ENCODE peak calls at places on chromosomes 12 and 14, in ten cellular contexts. W is psoas muscle; R is CD8-positive, alpha-beta T cell; B is GM23338; V is astrocyte; Y is prostate gland; M is IMR-90; U is bronchial epithelial cell; N is lung; I is spleen. X is an unnamed sample. For H3K36me3, the result is how much of the 10 kb centered on the place peaks cover.

GRCh38 chr12:105733579-105733978 is 403.1 kb downstream of the C12orf75 start:
- DNase-seq in W (no peak), R (no peak), B (no peak), V (no peak), Y (no peak), M (no peak), U (no peak), N (no peak), I (no peak), X (no peak)

GRCh38 chr12:31570880-31571279 is 20.1 kb downstream of the DENND5B start:
- DNase-seq in W (no peak), R (no peak), B (peak), V (no peak), Y (no peak), M (peak), U (no peak), N (no peak), I (no peak), X (no peak)

GRCh38 chr14:104694991-104695659 is 5.7 kb downstream of the INF2 start:
- DNase-seq in W (no peak), R (peak), B (no peak), V (peak), Y (no peak), M (no peak), U (no peak), N (no peak), I (no peak), X (no peak)

GRCh38 chr12:3489057-3489456 is 1.9 kb upstream of the PRMT8 start:
- DNase-seq in W (no peak), R (no peak), B (no peak), V (peak), Y (no peak), M (no peak), U (peak), N (no peak), I (no peak), X (no peak)

GRCh38 chr12:123078114-123078465 is 72.8 kb downstream of the PITPNM2 start:
- DNase-seq in W (no peak), R (no peak), B (no peak), V (no peak), Y (no peak), M (no peak), U (no peak), N (no peak), I (no peak), X (no peak)

GRCh38 chr14:79383031-79383430 is 828.3 kb downstream of the DIO2 start:
- DNase-seq in W (no peak), R (no peak), B (no peak), V (no peak), Y (no peak), M (no peak), U (no peak), N (no peak), I (no peak), X (no peak)

GRCh38 chr12:52649066-52649465 is 2.9 kb downstream of the KRT2 start:
- DNase-seq in W (no peak), R (no peak), B (no peak), V (no peak), Y (no peak), M (no peak), U (no peak), N (no peak), I (no peak), X (no peak)

GRCh38 chr12:75508159-75508558 is 3.2 kb downstream of the KRR1 start:
- DNase-seq in W (no peak), R (no peak), B (no peak), V (no peak), Y (no peak), M (no peak), U (no peak), N (no peak), I (no peak), X (no peak)

GRCh38 chr14:94115631-94116030 is 5.1 kb downstream of the IFI27 start:
- DNase-seq in W (no peak), R (no peak), B (no peak), V (no peak), Y (no peak), M (no peak), U (no peak), N (no peak), I (no peak), X (no peak)

GRCh38 chr12:99393763-99394162 is 253.8 kb upstream of the GARIN6 start:
- DNase-seq in W (no peak), R (no peak), B (no peak), V (no peak), Y (no peak), M (no peak), U (no peak), N (no peak), I (no peak), X (no peak)

GRCh38 chr12:102527256-102527720 is 46.9 kb upstream of the IGF1 start:
- DNase-seq in W (no peak), R (no peak), B (no peak), V (peak), Y (no peak), M (peak), U (peak), N (no peak), I (no peak), X (no peak)

GRCh38 chr14:60722836-60723217 is 1.3 kb downstream of the SIX4 start:
- DNase-seq in W (peak), R (no peak), B (peak), V (peak), Y (peak), M (peak), U (no peak), N (no peak), I (no peak), X (no peak)

GRCh38 chr14:51473808-51474207 is 177.9 kb upstream of the FRMD6 start:
- DNase-seq in W (no peak), R (no peak), B (no peak), V (peak), Y (no peak), M (peak), U (peak), N (no peak), I (no peak), X (peak)

GRCh38 chr14:76958975-76959710 is 69.4 kb downstream of the IRF2BPL start:
- DNase-seq in W (no peak), R (no peak), B (no peak), V (peak), Y (peak), M (peak), U (peak), N (no peak), I (no peak), X (peak)

GRCh38 chr14:58138065-58138718 is 13.8 kb downstream of the ARMH4 start:
- DNase-seq in W (no peak), R (no peak), B (no peak), V (no peak), Y (no peak), M (no peak), U (no peak), N (no peak), I (no peak), X (no peak)

GRCh38 chr12:78181544-78182162 is 351.0 kb downstream of the NAV3 start:
- DNase-seq in W (no peak), R (no peak), B (peak), V (no peak), Y (no peak), M (peak), U (peak), N (no peak), I (no peak), X (no peak)

GRCh38 chr14:104147346-104148125 is 9.1 kb downstream of the KIF26A start:
- DNase-seq in W (peak), R (peak), B (no peak), V (no peak), Y (no peak), M (no peak), U (no peak), N (no peak), I (peak), X (no peak)

GRCh38 chr12:3315201-3315661 is 175.8 kb upstream of the PRMT8 start:
- DNase-seq in W (peak), R (no peak), B (no peak), V (peak), Y (peak), M (peak), U (peak), N (peak), I (no peak), X (peak)

GRCh38 chr14:61188936-61189808 is 92.0 kb downstream of the TMEM30B start:
- DNase-seq in W (peak), R (no peak), B (peak), V (peak), Y (peak), M (peak), U (peak), N (peak), I (no peak), X (no peak)

GRCh38 chr12:40691913-40692616 is at the start of gene CNTN1:
- DNase-seq in W (peak), R (no peak), B (peak), V (peak), Y (peak), M (peak), U (peak), N (peak), I (peak), X (no peak)

GRCh38 chr14:32900602-32901001 is 38.1 kb upstream of the NPAS3 start:
- DNase-seq in W (no peak), R (no peak), B (no peak), V (no peak), Y (no peak), M (no peak), U (no peak), N (no peak), I (no peak), X (no peak)

GRCh38 chr12:581321-581720 is 81.9 kb downstream of the NINJ2 start:
- DNase-seq in W (no peak), R (no peak), B (no peak), V (no peak), Y (no peak), M (no peak), U (no peak), N (no peak), I (no peak), X (no peak)

GRCh38 chr12:114848661-114849060 is 164.7 kb upstream of the TBX3 start:
- DNase-seq in W (no peak), R (no peak), B (no peak), V (peak), Y (no peak), M (peak), U (no peak), N (no peak), I (no peak), X (peak)

GRCh38 chr12:84825149-84825548 is 87.5 kb downstream of the SLC6A15 start:
- DNase-seq in W (no peak), R (no peak), B (no peak), V (no peak), Y (no peak), M (no peak), U (no peak), N (no peak), I (no peak), X (no peak)

GRCh38 chr12:84128117-84128991 is 784.2 kb downstream of the SLC6A15 start:
- DNase-seq in W (no peak), R (no peak), B (peak), V (no peak), Y (no peak), M (no peak), U (no peak), N (no peak), I (no peak), X (no peak)

GRCh38 chr12:12272869-12273268 is 6.0 kb upstream of the LRP6 start:
- DNase-seq in W (no peak), R (no peak), B (peak), V (peak), Y (no peak), M (no peak), U (no peak), N (no peak), I (no peak), X (no peak)

GRCh38 chr12:59452259-59452658 is 143.6 kb upstream of the SLC16A7 start:
- DNase-seq in W (no peak), R (no peak), B (no peak), V (peak), Y (no peak), M (peak), U (peak), N (no peak), I (no peak), X (peak)

GRCh38 chr12:51951199-51951842 is at the start of gene ACVR1B:
- DNase-seq in W (peak), R (peak), B (peak), V (peak), Y (peak), M (peak), U (peak), N (peak), I (peak), X (no peak)

GRCh38 chr12:25817166-25817565 is 141.3 kb upstream of the RASSF8 start:
- DNase-seq in W (no peak), R (no peak), B (no peak), V (peak), Y (no peak), M (peak), U (no peak), N (no peak), I (no peak), X (no peak)

GRCh38 chr12:9364224-9365176 is 156.3 kb upstream of the PZP start:
- DNase-seq in W (no peak), R (no peak), B (peak), V (peak), Y (no peak), M (peak), U (peak), N (no peak), I (no peak), X (no peak)

GRCh38 chr14:43729149-43729548 is 777.9 kb downstream of the FSCB start:
- DNase-seq in W (no peak), R (no peak), B (no peak), V (no peak), Y (no peak), M (no peak), U (no peak), N (no peak), I (no peak), X (no peak)

GRCh38 chr14:22535126-22535525 is 53.9 kb downstream of the DAD1 start:
- DNase-seq in W (no peak), R (no peak), B (no peak), V (no peak), Y (no peak), M (no peak), U (no peak), N (no peak), I (no peak), X (no peak)

GRCh38 chr14:77478796-77479195 is 19.8 kb downstream of the ISM2 start:
- DNase-seq in W (no peak), R (no peak), B (no peak), V (no peak), Y (no peak), M (no peak), U (no peak), N (no peak), I (no peak), X (no peak)

GRCh38 chr14:90179357-90179756 is 77.0 kb upstream of the PSMC1 start:
- DNase-seq in W (no peak), R (no peak), B (no peak), V (no peak), Y (no peak), M (no peak), U (no peak), N (no peak), I (no peak), X (no peak)

GRCh38 chr12:120229583-120230325 is 28.8 kb upstream of the RPLP0 start:
- DNase-seq in W (peak), R (no peak), B (peak), V (no peak), Y (no peak), M (no peak), U (peak), N (no peak), I (no peak), X (no peak)

DNA sequence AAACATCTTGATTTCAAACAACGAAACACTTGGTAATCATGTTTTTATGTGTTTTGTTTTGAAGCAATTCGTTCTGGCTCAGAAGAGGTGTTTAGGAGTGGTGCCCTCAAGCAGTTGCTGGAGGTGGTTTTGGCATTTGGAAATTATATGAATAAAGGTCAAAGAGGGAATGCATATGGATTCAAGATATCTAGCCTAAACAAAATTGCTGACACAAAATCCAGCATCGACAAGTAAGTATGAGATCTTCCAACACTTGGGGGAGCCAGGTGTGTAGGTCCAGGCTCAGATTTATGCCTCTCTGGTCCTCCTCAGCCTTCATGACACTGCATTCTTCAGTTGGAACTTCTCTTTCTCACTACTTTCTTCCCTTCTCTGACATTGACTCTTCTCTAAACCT is 110.1 kb downstream of the GPR135 start:
- DNase-seq in W (no peak), R (no peak), B (no peak), V (no peak), Y (no peak), M (no peak), U (no peak), N (no peak), I (no peak), X (no peak)
- TF ChIP-seq CTCF in W (no peak), R (no peak), B (no peak), V (no peak), Y (no peak), M (no peak), U (no peak), N (no peak), I (no peak), X (no peak)

DNA sequence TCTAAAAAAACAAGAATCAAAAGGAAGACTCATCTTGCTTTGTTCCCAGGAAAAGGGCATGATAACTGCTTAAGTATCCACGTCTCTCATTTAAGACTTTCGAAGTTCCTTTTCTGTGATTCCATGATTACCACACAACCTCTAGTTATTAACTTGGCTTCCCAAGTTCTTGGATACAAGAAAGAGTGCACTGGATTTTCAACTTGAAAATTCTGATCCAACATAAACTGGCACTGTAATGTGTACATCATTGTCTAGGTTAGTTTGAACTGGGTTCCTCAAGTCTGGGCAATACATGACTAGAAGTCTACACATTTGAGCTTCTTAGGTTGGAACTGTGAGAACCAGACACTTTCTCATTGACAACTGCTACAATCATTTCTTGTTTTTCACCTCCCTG is 1.6 kb downstream of the KLHL28 start:
- DNase-seq in W (no peak), R (no peak), B (no peak), V (no peak), Y (no peak), M (no peak), U (no peak), N (no peak), I (no peak), X (no peak)
- H3K4me3 ChIP-seq in W (peak), R (no peak), B (peak), V (peak), Y (peak), M (peak), U (peak), N (no peak), I (no peak), X (peak)

DNA sequence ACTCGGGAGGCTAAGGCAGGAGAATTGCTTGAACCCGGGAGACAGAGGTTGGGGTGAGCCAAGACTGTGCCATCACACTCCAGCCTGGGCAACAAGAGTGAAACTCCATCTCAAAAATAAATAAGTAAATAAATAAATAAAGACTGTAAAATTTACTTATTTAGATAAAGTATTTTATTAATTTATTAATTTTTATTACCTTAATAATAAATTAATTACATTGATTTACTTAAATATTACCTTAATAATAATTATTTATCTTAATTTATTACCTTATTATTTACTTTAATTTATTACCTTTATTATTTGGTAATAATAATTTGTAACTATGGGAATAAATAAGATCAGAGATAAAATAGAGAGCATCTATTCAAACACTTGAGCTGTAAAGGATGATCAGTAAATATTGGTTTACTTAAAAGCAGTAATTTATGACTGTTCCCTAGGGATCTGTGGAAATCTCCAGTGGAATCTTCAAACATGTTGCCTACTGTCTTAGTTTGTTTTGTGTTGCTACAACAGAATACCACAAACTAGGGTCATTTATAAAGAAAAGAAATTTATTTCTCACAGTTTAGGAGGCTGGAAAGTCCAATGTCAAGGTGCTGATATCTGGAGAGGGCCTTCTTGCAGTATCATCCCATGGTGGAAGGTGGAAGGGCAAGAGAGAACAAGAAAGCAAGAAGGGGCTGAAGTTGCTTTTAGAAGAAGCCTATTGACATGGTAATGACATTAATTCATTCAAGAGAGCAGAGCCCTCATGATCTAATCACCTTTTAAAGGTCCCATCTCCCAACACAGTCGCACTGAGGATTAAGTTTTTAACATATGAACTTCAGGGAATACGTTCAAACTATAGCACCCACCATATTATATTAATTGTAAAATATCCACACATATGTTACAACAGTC is 37.1 kb downstream of the SOCS2 start:
- DNase-seq in W (no peak), R (no peak), B (no peak), V (no peak), Y (no peak), M (no peak), U (no peak), N (no peak), I (no peak), X (no peak)
- H3K36me3 ChIP-seq in W (under half), R (under half), B (under half), V (under half), Y (under half), M (under half), U (under half), N (under half), I (under half), X (under half)

GRCh38 chr12:54004841-54005530 is 3.8 kb upstream of the HOXC8 start:
- DNase-seq in W (no peak), R (no peak), B (peak), V (no peak), Y (no peak), M (no peak), U (no peak), N (no peak), I (no peak), X (no peak)

GRCh38 chr12:54005531-54005852 is 3.3 kb upstream of the HOXC8 start:
- DNase-seq in W (no peak), R (no peak), B (no peak), V (no peak), Y (no peak), M (no peak), U (no peak), N (no peak), I (no peak), X (no peak)

GRCh38 chr12:54003625-54004024 is 3.7 kb downstream of the HOXC9 start:
- DNase-seq in W (no peak), R (no peak), B (no peak), V (no peak), Y (no peak), M (no peak), U (no peak), N (no peak), I (no peak), X (no peak)

GRCh38 chr12:54002915-54003339 is 3.0 kb downstream of the HOXC9 start:
- DNase-seq in W (no peak), R (no peak), B (no peak), V (no peak), Y (no peak), M (no peak), U (no peak), N (no peak), I (no peak), X (no peak)

DNA sequence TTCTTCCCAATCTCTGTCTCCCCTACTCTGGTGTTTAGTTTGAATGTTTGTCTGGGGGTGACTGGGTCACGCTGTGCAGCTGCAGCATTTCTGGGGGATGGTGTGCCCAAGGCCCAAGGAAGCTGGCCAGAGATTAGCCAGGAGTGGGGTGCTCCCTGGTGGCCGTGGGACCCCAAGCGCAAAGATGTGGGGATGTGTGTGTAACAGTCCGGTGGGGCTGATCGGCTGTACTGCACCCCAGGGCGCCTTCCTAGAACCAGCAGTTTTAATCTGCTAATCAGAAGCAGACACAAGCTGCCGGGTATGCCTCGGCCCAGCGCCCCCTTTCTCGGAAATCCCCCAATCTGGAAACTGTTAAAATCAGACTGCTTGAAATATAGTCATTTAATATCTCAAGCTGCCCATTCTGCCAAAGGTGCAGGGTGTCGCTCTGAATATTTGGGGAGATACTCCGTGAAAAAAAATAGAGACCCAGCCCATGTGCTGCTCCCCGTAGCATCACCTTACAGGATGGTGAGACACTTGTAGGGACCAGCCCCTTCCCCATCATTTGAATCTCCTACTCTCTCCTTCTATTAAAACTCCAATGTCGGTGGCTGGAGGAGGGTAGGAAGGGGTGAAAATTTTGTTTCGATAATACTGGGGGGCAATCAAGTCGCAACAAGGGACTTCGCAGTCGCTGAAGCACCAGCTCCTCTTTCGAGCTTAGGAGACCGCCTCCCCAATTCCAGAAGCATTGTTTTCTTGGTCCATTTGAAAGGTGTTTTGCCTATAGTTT is 4.3 kb downstream of the HOXC9 start:
- DNase-seq in W (no peak), R (no peak), B (no peak), V (no peak), Y (no peak), M (no peak), U (no peak), N (no peak), I (no peak), X (no peak)
- TF ChIP-seq CTCF in W (no peak), R (no peak), B (no peak), V (no peak), Y (no peak), M (no peak), U (no peak), N (no peak), I (no peak), X (peak)

X was measured in BJ.